ENCODE peak calls at places on chromosomes 6 and 20, in four cellular contexts. One of them, this sample, is unnamed.

GRCh38 chr20:833121-833449 is 430 bp upstream of the FAM110A start:
- DNase-seq in activated T-cell treated with anti-CD3 and anti-CD28 coated beads, Interleukin-2, amount 50 U/mL, for 24 hours: no peak
- DNase-seq in HCEC 1CT: peak
- DNase-seq in H54: no peak
- DNase-seq in this sample: no peak

GRCh38 chr20:50555687-50556086 is 45.5 kb downstream of the PTPN1 start:
- DNase-seq in activated T-cell treated with anti-CD3 and anti-CD28 coated beads, Interleukin-2, amount 50 U/mL, for 24 hours: no peak
- DNase-seq in HCEC 1CT: no peak
- DNase-seq in H54: no peak
- DNase-seq in this sample: no peak

GRCh38 chr20:13877789-13878188 is 93.0 kb downstream of the NDUFAF5 start:
- DNase-seq in activated T-cell treated with anti-CD3 and anti-CD28 coated beads, Interleukin-2, amount 50 U/mL, for 24 hours: no peak
- DNase-seq in HCEC 1CT: no peak
- DNase-seq in H54: no peak
- DNase-seq in this sample: no peak

GRCh38 chr6:3578981-3579380 is 122.1 kb upstream of the SLC22A23 start:
- DNase-seq in activated T-cell treated with anti-CD3 and anti-CD28 coated beads, Interleukin-2, amount 50 U/mL, for 24 hours: no peak
- DNase-seq in HCEC 1CT: no peak
- DNase-seq in H54: no peak
- DNase-seq in this sample: no peak

GRCh38 chr6:34462561-34462971 is 3.3 kb upstream of the PACSIN1 start:
- DNase-seq in activated T-cell treated with anti-CD3 and anti-CD28 coated beads, Interleukin-2, amount 50 U/mL, for 24 hours: no peak
- DNase-seq in HCEC 1CT: no peak
- DNase-seq in H54: peak
- DNase-seq in this sample: no peak

GRCh38 chr6:168637853-168638252 is 196.9 kb downstream of the SMOC2 start:
- DNase-seq in activated T-cell treated with anti-CD3 and anti-CD28 coated beads, Interleukin-2, amount 50 U/mL, for 24 hours: no peak
- DNase-seq in HCEC 1CT: no peak
- DNase-seq in H54: no peak
- DNase-seq in this sample: no peak

GRCh38 chr20:19858972-19859371 is 100.9 kb downstream of the RIN2 start:
- DNase-seq in activated T-cell treated with anti-CD3 and anti-CD28 coated beads, Interleukin-2, amount 50 U/mL, for 24 hours: no peak
- DNase-seq in HCEC 1CT: peak
- DNase-seq in H54: peak
- DNase-seq in this sample: no peak

GRCh38 chr20:5863040-5863811 is 87.1 kb downstream of the TRMT6 start:
- DNase-seq in activated T-cell treated with anti-CD3 and anti-CD28 coated beads, Interleukin-2, amount 50 U/mL, for 24 hours: no peak
- DNase-seq in HCEC 1CT: peak
- DNase-seq in H54: peak
- DNase-seq in this sample: no peak

GRCh38 chr6:147925826-147926225 is 416.8 kb upstream of the SASH1 start:
- DNase-seq in activated T-cell treated with anti-CD3 and anti-CD28 coated beads, Interleukin-2, amount 50 U/mL, for 24 hours: no peak
- DNase-seq in HCEC 1CT: no peak
- DNase-seq in H54: no peak
- DNase-seq in this sample: no peak

GRCh38 chr6:42783876-42784738 is 2.3 kb downstream of the BICRAL start:
- DNase-seq in activated T-cell treated with anti-CD3 and anti-CD28 coated beads, Interleukin-2, amount 50 U/mL, for 24 hours: no peak
- DNase-seq in HCEC 1CT: no peak
- DNase-seq in H54: no peak
- DNase-seq in this sample: peak

GRCh38 chr20:33790571-33790970 is 20.6 kb upstream of the CHMP4B start:
- DNase-seq in activated T-cell treated with anti-CD3 and anti-CD28 coated beads, Interleukin-2, amount 50 U/mL, for 24 hours: no peak
- DNase-seq in HCEC 1CT: no peak
- DNase-seq in H54: no peak
- DNase-seq in this sample: no peak

GRCh38 chr20:58579819-58580492 is 64.8 kb upstream of the APCDD1L start:
- DNase-seq in activated T-cell treated with anti-CD3 and anti-CD28 coated beads, Interleukin-2, amount 50 U/mL, for 24 hours: no peak
- DNase-seq in HCEC 1CT: no peak
- DNase-seq in H54: no peak
- DNase-seq in this sample: no peak

GRCh38 chr6:141229296-141229695 is 903.4 kb upstream of the GJE1 start:
- DNase-seq in activated T-cell treated with anti-CD3 and anti-CD28 coated beads, Interleukin-2, amount 50 U/mL, for 24 hours: no peak
- DNase-seq in HCEC 1CT: no peak
- DNase-seq in H54: no peak
- DNase-seq in this sample: no peak

GRCh38 chr6:57158658-57159057 is 13.5 kb upstream of the BAG2 start:
- DNase-seq in activated T-cell treated with anti-CD3 and anti-CD28 coated beads, Interleukin-2, amount 50 U/mL, for 24 hours: no peak
- DNase-seq in HCEC 1CT: peak
- DNase-seq in H54: no peak
- DNase-seq in this sample: no peak

GRCh38 chr6:44842616-44843015 is 455.1 kb downstream of the CDC5L start:
- DNase-seq in activated T-cell treated with anti-CD3 and anti-CD28 coated beads, Interleukin-2, amount 50 U/mL, for 24 hours: no peak
- DNase-seq in HCEC 1CT: no peak
- DNase-seq in H54: no peak
- DNase-seq in this sample: no peak

GRCh38 chr6:166252601-166253000 is 55.6 kb downstream of the PRR18 start:
- DNase-seq in activated T-cell treated with anti-CD3 and anti-CD28 coated beads, Interleukin-2, amount 50 U/mL, for 24 hours: no peak
- DNase-seq in HCEC 1CT: no peak
- DNase-seq in H54: no peak
- DNase-seq in this sample: no peak

GRCh38 chr6:49550413-49551125 is at the start of gene C6orf141:
- DNase-seq in activated T-cell treated with anti-CD3 and anti-CD28 coated beads, Interleukin-2, amount 50 U/mL, for 24 hours: peak
- DNase-seq in HCEC 1CT: peak
- DNase-seq in H54: peak
- DNase-seq in this sample: no peak

GRCh38 chr6:154408906-154409500 is 52.4 kb upstream of the IPCEF1 start:
- DNase-seq in activated T-cell treated with anti-CD3 and anti-CD28 coated beads, Interleukin-2, amount 50 U/mL, for 24 hours: no peak
- DNase-seq in HCEC 1CT: peak
- DNase-seq in H54: no peak
- DNase-seq in this sample: no peak

GRCh38 chr6:148027201-148027600 is 315.4 kb upstream of the SASH1 start:
- DNase-seq in activated T-cell treated with anti-CD3 and anti-CD28 coated beads, Interleukin-2, amount 50 U/mL, for 24 hours: no peak
- DNase-seq in HCEC 1CT: no peak
- DNase-seq in H54: no peak
- DNase-seq in this sample: no peak

GRCh38 chr6:23874985-23875384 is 251.0 kb upstream of the NRSN1 start:
- DNase-seq in activated T-cell treated with anti-CD3 and anti-CD28 coated beads, Interleukin-2, amount 50 U/mL, for 24 hours: no peak
- DNase-seq in HCEC 1CT: no peak
- DNase-seq in H54: no peak
- DNase-seq in this sample: no peak

GRCh38 chr6:132089173-132089572 is 138.0 kb upstream of the CCN2 start:
- DNase-seq in activated T-cell treated with anti-CD3 and anti-CD28 coated beads, Interleukin-2, amount 50 U/mL, for 24 hours: no peak
- DNase-seq in HCEC 1CT: no peak
- DNase-seq in H54: no peak
- DNase-seq in this sample: no peak

GRCh38 chr6:24836116-24836515 is 37.4 kb upstream of the ARMH2 start:
- DNase-seq in activated T-cell treated with anti-CD3 and anti-CD28 coated beads, Interleukin-2, amount 50 U/mL, for 24 hours: no peak
- DNase-seq in HCEC 1CT: no peak
- DNase-seq in H54: no peak
- DNase-seq in this sample: no peak

GRCh38 chr20:47146703-47147102 is 209.8 kb downstream of the ZMYND8 start:
- DNase-seq in activated T-cell treated with anti-CD3 and anti-CD28 coated beads, Interleukin-2, amount 50 U/mL, for 24 hours: no peak
- DNase-seq in HCEC 1CT: peak
- DNase-seq in H54: peak
- DNase-seq in this sample: no peak

GRCh38 chr20:1809611-1810510 is 85.3 kb upstream of the SIRPA start:
- DNase-seq in activated T-cell treated with anti-CD3 and anti-CD28 coated beads, Interleukin-2, amount 50 U/mL, for 24 hours: no peak
- DNase-seq in HCEC 1CT: peak
- DNase-seq in H54: peak
- DNase-seq in this sample: no peak

GRCh38 chr6:148760568-148761531 is 14.0 kb downstream of the UST start:
- DNase-seq in activated T-cell treated with anti-CD3 and anti-CD28 coated beads, Interleukin-2, amount 50 U/mL, for 24 hours: peak
- DNase-seq in HCEC 1CT: peak
- DNase-seq in H54: peak
- DNase-seq in this sample: peak

GRCh38 chr6:42523158-42523814 is 40.5 kb upstream of the UBR2 start:
- DNase-seq in activated T-cell treated with anti-CD3 and anti-CD28 coated beads, Interleukin-2, amount 50 U/mL, for 24 hours: no peak
- DNase-seq in HCEC 1CT: no peak
- DNase-seq in H54: no peak
- DNase-seq in this sample: no peak

GRCh38 chr20:46240065-46240464 is 68.2 kb downstream of the CDH22 start:
- DNase-seq in activated T-cell treated with anti-CD3 and anti-CD28 coated beads, Interleukin-2, amount 50 U/mL, for 24 hours: no peak
- DNase-seq in HCEC 1CT: no peak
- DNase-seq in H54: no peak
- DNase-seq in this sample: no peak

GRCh38 chr6:169319561-169319960 is 65.9 kb upstream of the THBS2 start:
- DNase-seq in activated T-cell treated with anti-CD3 and anti-CD28 coated beads, Interleukin-2, amount 50 U/mL, for 24 hours: no peak
- DNase-seq in HCEC 1CT: peak
- DNase-seq in H54: no peak
- DNase-seq in this sample: no peak

GRCh38 chr6:14243617-14244016 is 126.0 kb downstream of the CD83 start:
- DNase-seq in activated T-cell treated with anti-CD3 and anti-CD28 coated beads, Interleukin-2, amount 50 U/mL, for 24 hours: no peak
- DNase-seq in HCEC 1CT: no peak
- DNase-seq in H54: no peak
- DNase-seq in this sample: no peak

GRCh38 chr6:28553986-28554881 is 28.6 kb downstream of the GPX5 start:
- DNase-seq in activated T-cell treated with anti-CD3 and anti-CD28 coated beads, Interleukin-2, amount 50 U/mL, for 24 hours: no peak
- DNase-seq in HCEC 1CT: no peak
- DNase-seq in H54: no peak
- DNase-seq in this sample: no peak

GRCh38 chr6:52503853-52504777 is 72.7 kb downstream of the TRAM2 start:
- DNase-seq in activated T-cell treated with anti-CD3 and anti-CD28 coated beads, Interleukin-2, amount 50 U/mL, for 24 hours: no peak
- DNase-seq in HCEC 1CT: peak
- DNase-seq in H54: peak
- DNase-seq in this sample: no peak

GRCh38 chr6:170269873-170270541 is 20.9 kb downstream of the DLL1 start:
- DNase-seq in activated T-cell treated with anti-CD3 and anti-CD28 coated beads, Interleukin-2, amount 50 U/mL, for 24 hours: no peak
- DNase-seq in HCEC 1CT: no peak
- DNase-seq in H54: no peak
- DNase-seq in this sample: no peak

GRCh38 chr20:3705491-3705969 is 6.9 kb downstream of the SIGLEC1 start:
- DNase-seq in activated T-cell treated with anti-CD3 and anti-CD28 coated beads, Interleukin-2, amount 50 U/mL, for 24 hours: no peak
- DNase-seq in HCEC 1CT: no peak
- DNase-seq in H54: no peak
- DNase-seq in this sample: no peak

This sample was measured in stimulated activated CD8-positive, alpha-beta memory T cell treated with anti-CD3 and anti-CD28 coated beads, Interleukin-7, amount 100 ng/mL, for 24 hours.